ENCODE peak calls at places on chromosome 20, in eight cellular contexts. One of them, this sample, is unnamed.

GRCh38 chr20:46014517-46015396 is 6.0 kb downstream of the MMP9 start:
- DNase-seq in CD8-positive, alpha-beta T cell: no peak
- DNase-seq in HL-60: no peak
- DNase-seq in cardiac fibroblast: no peak
- DNase-seq in choroid plexus epithelial cell: no peak
- DNase-seq in upper lobe of left lung: no peak
- DNase-seq in CD8-positive, alpha-beta memory T cell: no peak
- DNase-seq in heart right ventricle: no peak
- DNase-seq in this sample: no peak

GRCh38 chr20:43255877-43256276 is 66.2 kb upstream of the PTPRT start:
- DNase-seq in cardiac fibroblast: no peak
- DNase-seq in heart right ventricle: no peak
- DNase-seq in upper lobe of left lung: no peak
- DNase-seq in HL-60: no peak
- DNase-seq in choroid plexus epithelial cell: no peak
- DNase-seq in CD8-positive, alpha-beta memory T cell: no peak
- DNase-seq in CD8-positive, alpha-beta T cell: no peak
- DNase-seq in this sample: no peak

GRCh38 chr20:44032583-44033138 is 118.0 kb downstream of the TOX2 start:
- DNase-seq in choroid plexus epithelial cell: no peak
- DNase-seq in CD8-positive, alpha-beta memory T cell: no peak
- DNase-seq in heart right ventricle: no peak
- DNase-seq in cardiac fibroblast: no peak
- DNase-seq in HL-60: no peak
- DNase-seq in CD8-positive, alpha-beta T cell: no peak
- DNase-seq in upper lobe of left lung: no peak
- DNase-seq in this sample: no peak

GRCh38 chr20:25055711-25056492 is 2.0 kb downstream of the ACSS1 start:
- DNase-seq in upper lobe of left lung: peak
- DNase-seq in CD8-positive, alpha-beta memory T cell: no peak
- DNase-seq in cardiac fibroblast: no peak
- DNase-seq in heart right ventricle: no peak
- DNase-seq in choroid plexus epithelial cell: no peak
- DNase-seq in CD8-positive, alpha-beta T cell: no peak
- DNase-seq in HL-60: no peak
- DNase-seq in this sample: no peak

GRCh38 chr20:17969276-17969883 is 562 bp downstream of the MGME1 start:
- DNase-seq in CD8-positive, alpha-beta memory T cell: peak
- DNase-seq in HL-60: no peak
- DNase-seq in choroid plexus epithelial cell: peak
- DNase-seq in cardiac fibroblast: peak
- DNase-seq in upper lobe of left lung: peak
- DNase-seq in heart right ventricle: no peak
- DNase-seq in CD8-positive, alpha-beta T cell: peak
- DNase-seq in this sample: no peak

GRCh38 chr20:48832423-48832735 is 4.6 kb upstream of the PREX1 start:
- DNase-seq in CD8-positive, alpha-beta memory T cell: no peak
- DNase-seq in heart right ventricle: no peak
- DNase-seq in CD8-positive, alpha-beta T cell: no peak
- DNase-seq in cardiac fibroblast: no peak
- DNase-seq in choroid plexus epithelial cell: no peak
- DNase-seq in HL-60: no peak
- DNase-seq in upper lobe of left lung: peak
- DNase-seq in this sample: no peak

GRCh38 chr20:33859157-33859695 is 48.1 kb downstream of the CHMP4B start:
- DNase-seq in upper lobe of left lung: peak
- DNase-seq in cardiac fibroblast: peak
- DNase-seq in CD8-positive, alpha-beta memory T cell: no peak
- DNase-seq in CD8-positive, alpha-beta T cell: peak
- DNase-seq in HL-60: peak
- DNase-seq in choroid plexus epithelial cell: peak
- DNase-seq in heart right ventricle: no peak
- DNase-seq in this sample: peak

GRCh38 chr20:51125095-51125494 is 102.2 kb upstream of the KCNG1 start:
- DNase-seq in HL-60: no peak
- DNase-seq in upper lobe of left lung: no peak
- DNase-seq in CD8-positive, alpha-beta T cell: no peak
- DNase-seq in cardiac fibroblast: no peak
- DNase-seq in choroid plexus epithelial cell: no peak
- DNase-seq in heart right ventricle: no peak
- DNase-seq in CD8-positive, alpha-beta memory T cell: no peak
- DNase-seq in this sample: no peak

GRCh38 chr20:23920408-23920780 is 40.8 kb upstream of the CST5 start:
- DNase-seq in heart right ventricle: no peak
- DNase-seq in choroid plexus epithelial cell: no peak
- DNase-seq in CD8-positive, alpha-beta T cell: no peak
- DNase-seq in CD8-positive, alpha-beta memory T cell: no peak
- DNase-seq in cardiac fibroblast: no peak
- DNase-seq in HL-60: no peak
- DNase-seq in upper lobe of left lung: peak
- DNase-seq in this sample: no peak

GRCh38 chr20:50304883-50305635 is 114.4 kb downstream of the CEBPB start:
- DNase-seq in CD8-positive, alpha-beta T cell: no peak
- DNase-seq in heart right ventricle: peak
- DNase-seq in CD8-positive, alpha-beta memory T cell: no peak
- DNase-seq in HL-60: no peak
- DNase-seq in cardiac fibroblast: peak
- DNase-seq in choroid plexus epithelial cell: peak
- DNase-seq in upper lobe of left lung: peak
- DNase-seq in this sample: peak

GRCh38 chr20:3572151-3572550 is 91.0 kb downstream of the GFRA4 start:
- DNase-seq in choroid plexus epithelial cell: peak
- DNase-seq in upper lobe of left lung: no peak
- DNase-seq in CD8-positive, alpha-beta memory T cell: no peak
- DNase-seq in heart right ventricle: no peak
- DNase-seq in CD8-positive, alpha-beta T cell: no peak
- DNase-seq in HL-60: no peak
- DNase-seq in cardiac fibroblast: peak
- DNase-seq in this sample: peak

GRCh38 chr20:20744170-20744725 is 31.8 kb upstream of the RALGAPA2 start:
- DNase-seq in CD8-positive, alpha-beta T cell: no peak
- DNase-seq in cardiac fibroblast: no peak
- DNase-seq in heart right ventricle: no peak
- DNase-seq in CD8-positive, alpha-beta memory T cell: no peak
- DNase-seq in choroid plexus epithelial cell: no peak
- DNase-seq in HL-60: no peak
- DNase-seq in upper lobe of left lung: no peak
- DNase-seq in this sample: no peak

GRCh38 chr20:59299961-59300340 is 460 bp upstream of the EDN3 start:
- DNase-seq in cardiac fibroblast: no peak
- DNase-seq in CD8-positive, alpha-beta T cell: no peak
- DNase-seq in CD8-positive, alpha-beta memory T cell: no peak
- DNase-seq in HL-60: no peak
- DNase-seq in heart right ventricle: no peak
- DNase-seq in choroid plexus epithelial cell: no peak
- DNase-seq in upper lobe of left lung: no peak
- DNase-seq in this sample: no peak

GRCh38 chr20:32397567-32398084 is 39.5 kb downstream of the ASXL1 start:
- DNase-seq in choroid plexus epithelial cell: peak
- DNase-seq in CD8-positive, alpha-beta memory T cell: no peak
- DNase-seq in upper lobe of left lung: no peak
- DNase-seq in heart right ventricle: no peak
- DNase-seq in HL-60: no peak
- DNase-seq in CD8-positive, alpha-beta T cell: no peak
- DNase-seq in cardiac fibroblast: no peak
- DNase-seq in this sample: no peak

GRCh38 chr20:42204261-42204660 is 586.1 kb upstream of the CHD6 start:
- DNase-seq in CD8-positive, alpha-beta memory T cell: no peak
- DNase-seq in heart right ventricle: no peak
- DNase-seq in CD8-positive, alpha-beta T cell: no peak
- DNase-seq in upper lobe of left lung: no peak
- DNase-seq in cardiac fibroblast: peak
- DNase-seq in choroid plexus epithelial cell: no peak
- DNase-seq in HL-60: no peak
- DNase-seq in this sample: no peak

GRCh38 chr20:51767867-51768758 is at the start of gene ATP9A:
- DNase-seq in upper lobe of left lung: peak
- DNase-seq in cardiac fibroblast: peak
- DNase-seq in CD8-positive, alpha-beta T cell: no peak
- DNase-seq in CD8-positive, alpha-beta memory T cell: no peak
- DNase-seq in heart right ventricle: peak
- DNase-seq in HL-60: no peak
- DNase-seq in choroid plexus epithelial cell: peak
- DNase-seq in this sample: peak

GRCh38 chr20:45011108-45011526 is 44.8 kb downstream of the STK4 start:
- DNase-seq in choroid plexus epithelial cell: peak
- DNase-seq in CD8-positive, alpha-beta memory T cell: peak
- DNase-seq in heart right ventricle: no peak
- DNase-seq in upper lobe of left lung: peak
- DNase-seq in CD8-positive, alpha-beta T cell: peak
- DNase-seq in cardiac fibroblast: peak
- DNase-seq in HL-60: no peak
- DNase-seq in this sample: peak

GRCh38 chr20:2873747-2874041 is 413 bp downstream of the PTPRA start:
- DNase-seq in upper lobe of left lung: peak
- DNase-seq in choroid plexus epithelial cell: peak
- DNase-seq in CD8-positive, alpha-beta T cell: peak
- DNase-seq in HL-60: no peak
- DNase-seq in CD8-positive, alpha-beta memory T cell: peak
- DNase-seq in heart right ventricle: peak
- DNase-seq in cardiac fibroblast: peak
- DNase-seq in this sample: peak

GRCh38 chr20:23340524-23340923 is 10.1 kb upstream of the NXT1 start:
- DNase-seq in CD8-positive, alpha-beta T cell: no peak
- DNase-seq in heart right ventricle: peak
- DNase-seq in CD8-positive, alpha-beta memory T cell: no peak
- DNase-seq in upper lobe of left lung: peak
- DNase-seq in cardiac fibroblast: peak
- DNase-seq in HL-60: no peak
- DNase-seq in choroid plexus epithelial cell: peak
- DNase-seq in this sample: peak

GRCh38 chr20:47784599-47785320 is 521 bp downstream of the SULF2 start:
- DNase-seq in CD8-positive, alpha-beta T cell: no peak
- DNase-seq in choroid plexus epithelial cell: peak
- DNase-seq in cardiac fibroblast: peak
- DNase-seq in HL-60: peak
- DNase-seq in upper lobe of left lung: no peak
- DNase-seq in heart right ventricle: peak
- DNase-seq in CD8-positive, alpha-beta memory T cell: no peak
- DNase-seq in this sample: peak
- H3K4me3 ChIP-seq in CD8-positive, alpha-beta T cell: no peak
- H3K4me3 ChIP-seq in choroid plexus epithelial cell: peak
- H3K4me3 ChIP-seq in cardiac fibroblast: peak
- H3K4me3 ChIP-seq in HL-60: peak
- H3K4me3 ChIP-seq in upper lobe of left lung: peak
- H3K4me3 ChIP-seq in heart right ventricle: peak
- H3K4me3 ChIP-seq in CD8-positive, alpha-beta memory T cell: no peak
- H3K4me3 ChIP-seq in this sample: peak

DNA sequence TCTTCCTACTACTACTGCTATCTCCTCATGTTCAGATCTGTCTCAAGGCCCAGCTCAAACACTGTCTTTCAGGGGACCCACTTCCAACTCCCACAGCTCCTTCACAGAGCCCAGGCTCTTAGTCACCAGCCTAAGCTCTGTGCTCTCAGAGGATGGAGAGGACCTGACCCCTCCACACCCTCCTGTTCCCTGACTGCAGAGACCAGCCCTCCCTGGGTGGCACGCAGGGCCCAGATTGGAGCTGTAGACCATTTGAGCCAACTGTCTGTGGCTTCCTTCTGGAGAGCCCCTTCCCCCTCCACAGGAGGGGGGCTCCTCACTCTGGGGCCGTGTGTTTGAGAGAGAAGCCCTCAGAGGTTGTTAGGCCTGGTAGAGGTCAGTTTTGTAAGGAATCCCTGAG is 9.8 kb downstream of the SNPH start:
- DNase-seq in CD8-positive, alpha-beta T cell: no peak
- DNase-seq in CD8-positive, alpha-beta memory T cell: no peak
- DNase-seq in choroid plexus epithelial cell: no peak
- DNase-seq in heart right ventricle: no peak
- DNase-seq in HL-60: no peak
- DNase-seq in cardiac fibroblast: no peak
- DNase-seq in upper lobe of left lung: no peak
- DNase-seq in this sample: no peak
- H3K4me3 ChIP-seq in CD8-positive, alpha-beta T cell: no peak
- H3K4me3 ChIP-seq in CD8-positive, alpha-beta memory T cell: no peak
- H3K4me3 ChIP-seq in choroid plexus epithelial cell: no peak
- H3K4me3 ChIP-seq in heart right ventricle: no peak
- H3K4me3 ChIP-seq in HL-60: no peak
- H3K4me3 ChIP-seq in cardiac fibroblast: no peak
- H3K4me3 ChIP-seq in upper lobe of left lung: no peak
- H3K4me3 ChIP-seq in this sample: no peak

DNA sequence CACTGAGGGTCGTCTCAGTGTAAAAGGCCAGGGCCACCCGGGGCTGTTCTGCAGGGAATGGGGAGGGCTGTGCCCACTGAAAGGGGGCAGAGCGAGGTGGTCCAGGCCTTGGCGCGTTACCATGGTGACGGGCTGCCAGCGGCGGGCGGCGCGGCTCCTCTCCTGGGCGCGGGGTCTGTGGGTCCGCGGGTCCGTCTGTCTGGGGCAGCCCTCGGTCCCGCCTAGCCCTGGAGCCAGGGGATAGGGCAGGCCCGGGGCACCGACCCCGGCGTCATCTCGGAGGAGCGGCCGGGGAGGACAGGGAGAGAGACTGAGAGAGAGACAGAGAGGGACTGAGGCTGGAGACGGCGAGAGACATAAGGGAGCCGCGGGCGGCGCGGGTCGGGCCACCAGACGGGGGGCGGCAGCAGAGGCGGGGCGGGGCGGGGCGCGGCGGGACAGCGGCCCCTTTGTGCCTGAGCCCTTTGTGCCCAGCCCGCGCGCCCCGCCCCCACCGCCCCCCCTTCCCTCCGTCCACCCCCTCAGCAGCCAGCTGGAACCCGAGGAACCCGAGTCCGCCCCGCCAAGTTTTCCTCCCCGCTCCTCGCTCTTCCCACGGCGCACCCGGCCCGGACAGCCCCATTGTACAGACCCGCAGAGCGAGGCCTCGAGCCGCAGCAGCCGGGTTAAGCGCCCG is at the start of gene KIAA1755:
- DNase-seq in CD8-positive, alpha-beta T cell: no peak
- DNase-seq in upper lobe of left lung: no peak
- DNase-seq in HL-60: no peak
- DNase-seq in heart right ventricle: peak
- DNase-seq in choroid plexus epithelial cell: peak
- DNase-seq in CD8-positive, alpha-beta memory T cell: no peak
- DNase-seq in cardiac fibroblast: no peak
- DNase-seq in this sample: peak
- H3K4me3 ChIP-seq in CD8-positive, alpha-beta T cell: no peak
- H3K4me3 ChIP-seq in upper lobe of left lung: peak
- H3K4me3 ChIP-seq in HL-60: no peak
- H3K4me3 ChIP-seq in heart right ventricle: peak
- H3K4me3 ChIP-seq in choroid plexus epithelial cell: peak
- H3K4me3 ChIP-seq in CD8-positive, alpha-beta memory T cell: no peak
- H3K4me3 ChIP-seq in cardiac fibroblast: peak
- H3K4me3 ChIP-seq in this sample: peak

GRCh38 chr20:53884859-53885654 is 185.3 kb downstream of the BCAS1 start:
- DNase-seq in cardiac fibroblast: no peak
- DNase-seq in heart right ventricle: no peak
- DNase-seq in HL-60: no peak
- DNase-seq in CD8-positive, alpha-beta T cell: no peak
- DNase-seq in CD8-positive, alpha-beta memory T cell: no peak
- DNase-seq in choroid plexus epithelial cell: no peak
- DNase-seq in upper lobe of left lung: no peak
- DNase-seq in this sample: no peak
- H3K4me3 ChIP-seq in cardiac fibroblast: no peak
- H3K4me3 ChIP-seq in heart right ventricle: no peak
- H3K4me3 ChIP-seq in HL-60: no peak
- H3K4me3 ChIP-seq in CD8-positive, alpha-beta T cell: no peak
- H3K4me3 ChIP-seq in CD8-positive, alpha-beta memory T cell: no peak
- H3K4me3 ChIP-seq in choroid plexus epithelial cell: no peak
- H3K4me3 ChIP-seq in upper lobe of left lung: no peak
- H3K4me3 ChIP-seq in this sample: no peak